ENCODE peak calls at places on chromosomes 16 and 17, in four cellular contexts. T is gastrocnemius medialis; S is right cardiac atrium; A is CD8-positive, alpha-beta memory T cell. C is an unnamed sample. For H3K4me1, the result is how much of the 10 kb centered on the place peaks cover.

GRCh38 chr17:75013077-75013391 is 564 bp downstream of the MRPL58 start:
- DNase-seq in T (no peak), S (no peak), A (no peak), C (no peak)

GRCh38 chr16:11258553-11259287 is 2.7 kb upstream of the SOCS1 start:
- DNase-seq in A (peak), T (peak), S (peak), C (peak)

GRCh38 chr16:56919099-56919800 is 12.7 kb upstream of the HERPUD1 start:
- DNase-seq in A (no peak), T (no peak), S (no peak), C (no peak)

GRCh38 chr17:44910231-44911106 is 4.8 kb downstream of the GFAP start:
- DNase-seq in S (no peak), A (no peak), T (no peak), C (peak)

GRCh38 chr16:49078104-49078503 is 203.5 kb downstream of the CBLN1 start:
- DNase-seq in S (no peak), T (no peak), A (no peak), C (no peak)

GRCh38 chr17:78022425-78022824 is 63.9 kb downstream of the TNRC6C start:
- DNase-seq in S (no peak), T (no peak), A (no peak), C (no peak)

GRCh38 chr17:70230883-70231282 is 61.6 kb downstream of the KCNJ2 start:
- DNase-seq in S (no peak), T (no peak), A (no peak), C (no peak)

GRCh38 chr17:79843917-79844815 is 4.9 kb upstream of the CBX4 start:
- DNase-seq in A (no peak), S (peak), T (no peak), C (peak)

GRCh38 chr16:57373117-57373947 is 1.0 kb downstream of the CX3CL1 start:
- DNase-seq in A (no peak), T (no peak), S (no peak), C (no peak)

GRCh38 chr16:85557976-85558589 is 55.0 kb upstream of the GSE1 start:
- DNase-seq in A (no peak), T (peak), S (no peak), C (no peak)

GRCh38 chr17:57032343-57032742 is 52.7 kb upstream of the AKAP1 start:
- DNase-seq in A (no peak), T (no peak), S (peak), C (no peak)

GRCh38 chr16:54090602-54091001 is 196.0 kb downstream of the IRX3 start:
- DNase-seq in A (no peak), S (no peak), T (no peak), C (no peak)

GRCh38 chr17:14737984-14738651 is 437.2 kb downstream of the HS3ST3B1 start:
- DNase-seq in T (peak), A (no peak), S (no peak), C (peak)

GRCh38 chr17:27873746-27874145 is 19.4 kb downstream of the LYRM9 start:
- DNase-seq in T (no peak), S (no peak), A (no peak), C (no peak)

GRCh38 chr17:48294989-48295892 is 134.8 kb downstream of the SKAP1 start:
- DNase-seq in A (no peak), T (no peak), S (no peak), C (no peak)

GRCh38 chr17:61556224-61557188 is 34.5 kb downstream of the NACA2 start:
- DNase-seq in S (no peak), A (no peak), T (no peak), C (no peak)

GRCh38 chr17:4898351-4898750 is 985 bp upstream of the C17orf107 start:
- DNase-seq in T (no peak), S (no peak), A (no peak), C (no peak)

GRCh38 chr16:29820730-29821662 is 734 bp downstream of the MVP start:
- DNase-seq in T (no peak), A (peak), S (peak), C (peak)

GRCh38 chr16:11390573-11391495 is 45.6 kb downstream of the RMI2 start:
- DNase-seq in T (no peak), A (no peak), S (peak), C (peak)

GRCh38 chr17:7313890-7314718 is 1.1 kb downstream of the GPS2 start:
- DNase-seq in T (no peak), S (no peak), A (no peak), C (no peak)
- H3K4me1 ChIP-seq in T (half or more), S (under half), A (half or more), C (half or more)

GRCh38 chr17:55344514-55344997 is 77.1 kb downstream of the MMD start:
- DNase-seq in A (no peak), T (no peak), S (no peak), C (no peak)
- H3K27ac ChIP-seq in A (peak), T (no peak), S (no peak), C (no peak)

DNA sequence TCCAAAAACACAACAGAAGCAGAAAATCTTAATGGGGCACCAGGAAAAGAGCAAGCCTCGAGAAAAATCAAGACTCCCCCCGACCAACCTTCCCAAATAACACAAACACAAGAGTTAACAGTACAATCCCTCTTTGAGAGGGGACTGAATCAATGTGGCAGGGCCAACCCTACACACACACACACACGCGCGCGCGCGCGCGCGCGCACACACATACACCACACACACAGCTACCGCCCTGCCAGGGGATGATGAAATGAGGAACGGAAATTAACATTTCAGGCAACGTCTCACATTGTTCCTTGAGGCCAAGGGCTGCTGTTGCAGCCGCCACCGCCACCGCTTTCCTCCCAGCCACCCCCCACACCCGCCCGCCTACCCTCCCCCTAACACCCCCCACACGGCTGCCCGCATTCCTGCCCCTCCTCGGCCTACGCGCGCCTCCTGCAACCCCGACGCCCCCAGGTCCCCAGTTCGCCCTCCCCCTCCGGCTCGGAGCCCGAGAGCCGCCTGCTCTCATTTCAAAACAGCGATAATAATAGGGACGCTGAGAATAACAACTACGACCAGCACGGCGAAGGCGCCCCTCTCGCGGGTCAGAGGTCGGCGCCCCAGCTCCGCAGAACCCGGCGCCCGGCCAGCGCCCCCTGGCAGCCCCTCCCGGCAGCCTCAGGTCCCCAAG is 1.2 kb downstream of the ANKRD11 start:
- DNase-seq in A (peak), T (peak), S (peak), C (peak)
- H3K4me1 ChIP-seq in A (half or more), T (half or more), S (under half), C (half or more)

GRCh38 chr17:791807-792206 is 9.7 kb downstream of the MRM3 start:
- DNase-seq in T (no peak), A (no peak), S (no peak), C (peak)
- H3K27ac ChIP-seq in T (no peak), A (no peak), S (no peak), C (no peak)

C was measured in spleen.